ENCODE peak calls at places on chromosomes 11 and 22, in six cellular contexts. N is IMR-90, M is K562, L is mammary epithelial cell, I is mesendoderm, A is fibroblast of lung. K is an unnamed sample. For H3K36me3, the result is how much of the 10 kb centered on the place peaks cover.

GRCh38 chr22:27137809-27138400 is 480.5 kb downstream of the MIAT start:
- DNase-seq in N (no peak), M (no peak), L (no peak), I (no peak), A (peak), K (no peak)

GRCh38 chr11:12170984-12171383 is 60.6 kb downstream of the MICAL2 start:
- DNase-seq in N (peak), M (no peak), L (no peak), I (no peak), A (peak), K (no peak)

GRCh38 chr11:3093281-3094191 is 36.3 kb upstream of the CARS1 start:
- DNase-seq in N (no peak), M (peak), L (no peak), I (peak), A (no peak), K (no peak)

GRCh38 chr11:36713715-36714114 is 115.7 kb upstream of the RAG2 start:
- DNase-seq in N (no peak), M (no peak), L (no peak), I (no peak), A (no peak), K (no peak)

GRCh38 chr11:68370211-68371111 is 58.1 kb downstream of the LRP5 start:
- DNase-seq in N (no peak), M (no peak), L (no peak), I (no peak), A (peak), K (peak)

GRCh38 chr11:35321532-35322320 is 97.6 kb downstream of the SLC1A2 start:
- DNase-seq in N (peak), M (no peak), L (no peak), I (no peak), A (peak), K (no peak)

GRCh38 chr11:8059030-8059429 is 22.0 kb upstream of the TUB start:
- DNase-seq in N (no peak), M (no peak), L (no peak), I (no peak), A (no peak), K (no peak)

GRCh38 chr22:39723899-39724351 is 153.4 kb downstream of the CACNA1I start:
- DNase-seq in N (peak), M (peak), L (peak), I (no peak), A (peak), K (no peak)

GRCh38 chr22:27667121-27667843 is 134.3 kb downstream of the MN1 start:
- DNase-seq in N (no peak), M (no peak), L (no peak), I (peak), A (peak), K (no peak)

GRCh38 chr22:20024225-20025087 is 3.5 kb downstream of the TANGO2 start:
- DNase-seq in N (no peak), M (no peak), L (no peak), I (no peak), A (no peak), K (no peak)

GRCh38 chr11:121514401-121514981 is 61.7 kb upstream of the SORL1-AS1 start:
- DNase-seq in N (no peak), M (no peak), L (no peak), I (no peak), A (no peak), K (no peak)

GRCh38 chr11:46353706-46354105 is 6.4 kb downstream of the DGKZ start:
- DNase-seq in N (peak), M (no peak), L (peak), I (no peak), A (peak), K (no peak)

GRCh38 chr11:28673687-28674431 is 565.7 kb downstream of the METTL15 start:
- DNase-seq in N (peak), M (no peak), L (peak), I (peak), A (peak), K (no peak)

GRCh38 chr11:64368673-64369074 is 9.7 kb downstream of the RPS6KA4 start:
- DNase-seq in N (no peak), M (no peak), L (no peak), I (no peak), A (no peak), K (no peak)

GRCh38 chr22:21681566-21682370 is 16.0 kb downstream of the PPIL2 start:
- DNase-seq in N (no peak), M (peak), L (no peak), I (no peak), A (no peak), K (no peak)

DNA sequence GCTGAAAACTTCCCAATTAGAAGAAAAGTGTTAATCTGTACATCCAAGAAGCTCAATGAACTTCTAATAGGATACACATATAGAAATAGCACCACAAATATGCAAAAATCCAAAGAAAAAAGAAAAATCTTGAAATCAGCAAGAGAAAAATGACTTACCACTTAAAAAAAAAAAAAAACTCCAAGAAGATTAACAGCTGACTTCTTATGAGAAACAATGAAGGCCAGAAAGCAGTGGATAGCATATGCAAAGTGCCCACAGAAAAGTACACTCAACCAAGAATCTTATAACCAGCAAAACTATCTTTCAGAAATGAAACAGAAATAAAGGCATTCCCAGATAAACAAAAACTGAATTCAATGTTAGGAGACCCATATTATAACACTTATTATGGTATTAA is 29.9 kb upstream of the OR5B12 start:
- DNase-seq in N (no peak), M (no peak), L (no peak), I (peak), A (no peak), K (no peak)
- H3K27ac ChIP-seq in N (no peak), M (no peak), L (no peak), I (no peak), A (no peak), K (no peak)

DNA sequence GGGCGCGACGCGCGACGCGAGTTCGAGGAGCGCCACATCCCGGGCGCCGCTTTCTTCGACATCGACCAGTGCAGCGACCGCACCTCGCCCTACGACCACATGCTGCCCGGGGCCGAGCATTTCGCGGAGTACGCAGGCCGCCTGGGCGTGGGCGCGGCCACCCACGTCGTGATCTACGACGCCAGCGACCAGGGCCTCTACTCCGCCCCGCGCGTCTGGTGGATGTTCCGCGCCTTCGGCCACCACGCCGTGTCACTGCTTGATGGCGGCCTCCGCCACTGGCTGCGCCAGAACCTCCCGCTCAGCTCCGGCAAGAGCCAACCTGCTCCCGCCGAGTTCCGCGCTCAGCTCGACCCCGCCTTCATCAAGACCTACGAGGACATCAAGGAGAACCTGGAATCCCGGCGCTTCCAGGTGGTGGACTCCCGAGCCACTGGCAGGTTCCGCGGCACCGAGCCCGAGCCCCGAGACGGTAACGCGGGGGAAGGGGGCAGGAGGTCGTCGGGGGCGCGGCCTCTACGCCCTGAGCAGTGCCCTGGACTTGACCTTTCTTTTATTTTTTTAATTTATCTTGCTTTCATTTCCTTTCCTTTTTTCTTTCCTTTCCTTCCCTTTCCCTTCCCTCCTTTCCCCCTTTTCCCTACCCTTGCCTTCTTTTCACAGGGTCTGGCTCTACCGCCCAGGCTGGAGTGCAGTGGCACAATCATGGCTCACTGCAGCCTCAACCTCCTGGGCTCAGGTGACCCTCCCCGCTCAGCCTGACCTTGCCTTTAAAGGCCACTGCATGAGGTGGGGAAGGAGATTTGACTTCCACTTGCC is 5.0 kb downstream of the MPST start:
- DNase-seq in N (no peak), M (no peak), L (no peak), I (no peak), A (no peak), K (no peak)
- H3K9ac ChIP-seq in N (no peak), M (no peak), L (no peak), I (no peak), A (no peak), K (no peak)

GRCh38 chr22:46077669-46078099 is 72.6 kb upstream of the PPARA start:
- DNase-seq in N (no peak), M (no peak), L (peak), I (no peak), A (peak), K (no peak)
- H3K36me3 ChIP-seq in N (under half), M (under half), L (under half), I (under half), A (under half), K (under half)

GRCh38 chr22:38070250-38070921 is 13.2 kb downstream of the PICK1 start:
- DNase-seq in N (no peak), M (no peak), L (no peak), I (no peak), A (no peak), K (no peak)

GRCh38 chr22:38073150-38074130 is 10.5 kb downstream of the SLC16A8 start:
- DNase-seq in N (no peak), M (no peak), L (no peak), I (no peak), A (no peak), K (no peak)

GRCh38 chr22:38071421-38072321 is 12.3 kb downstream of the SLC16A8 start:
- DNase-seq in N (no peak), M (no peak), L (no peak), I (no peak), A (no peak), K (no peak)

GRCh38 chr22:38074181-38075104 is 9.5 kb downstream of the SLC16A8 start:
- DNase-seq in N (peak), M (no peak), L (peak), I (peak), A (peak), K (no peak)

DNA sequence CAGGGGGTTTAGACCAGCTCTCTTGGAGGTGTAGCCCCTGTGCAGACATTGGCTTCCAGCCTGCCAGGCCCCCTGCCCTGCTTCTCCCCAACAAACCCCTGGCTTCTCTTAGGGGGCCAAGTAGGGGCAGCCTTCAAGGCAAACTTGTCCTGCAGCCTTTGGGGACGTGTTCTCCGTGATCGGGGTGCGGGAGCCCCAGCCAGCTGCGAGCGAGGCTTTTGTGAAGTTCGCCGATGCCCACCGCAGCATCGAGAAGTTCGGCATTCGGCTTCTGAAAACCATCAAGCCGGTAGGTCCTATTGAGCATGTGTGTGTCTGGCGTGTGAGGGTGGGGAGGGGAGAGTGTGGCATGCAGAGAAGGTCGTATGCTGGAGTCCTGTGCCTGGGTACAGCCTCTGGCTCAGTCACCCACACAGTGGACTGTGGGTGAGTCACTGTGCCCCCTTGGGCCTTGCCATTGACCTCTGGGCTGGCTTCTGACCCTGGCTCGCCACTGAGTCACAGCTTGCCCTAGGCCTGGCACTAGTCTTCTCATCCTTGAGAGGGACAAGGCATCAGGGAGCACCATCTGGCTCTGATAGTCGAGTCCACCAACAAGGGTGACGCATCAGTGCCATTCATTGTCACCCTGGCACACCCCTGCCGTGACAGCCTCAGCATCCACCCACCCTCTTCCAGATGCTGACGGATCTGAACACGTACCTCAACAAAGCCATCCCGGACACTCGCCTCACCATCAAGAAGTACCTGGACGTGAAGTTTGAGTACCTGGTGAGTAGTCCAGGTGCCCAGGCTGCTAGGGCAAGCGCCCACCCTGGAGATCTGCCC is 11.4 kb downstream of the SLC16A8 start:
- DNase-seq in N (no peak), M (no peak), L (no peak), I (no peak), A (no peak), K (no peak)
- H3K27ac ChIP-seq in N (no peak), M (no peak), L (no peak), I (no peak), A (no peak), K (no peak)

GRCh38 chr22:46094676-46095075 is 55.6 kb upstream of the PPARA start:
- DNase-seq in N (no peak), M (no peak), L (no peak), I (no peak), A (no peak), K (no peak)
- H3K9ac ChIP-seq in N (no peak), M (no peak), L (no peak), I (no peak), A (no peak), K (no peak)

GRCh38 chr11:93737904-93738612 is 3.2 kb downstream of the TAF1D start:
- DNase-seq in N (peak), M (no peak), L (peak), I (no peak), A (peak), K (peak)
- H3K36me3 ChIP-seq in N (under half), M (half or more), L (half or more), I (under half), A (under half), K (half or more)